ENCODE peak calls at places on chromosomes 5 and 9, in seven cellular contexts. A is endothelial cell, W is lung, M is sigmoid colon, H is H9, U is B cell, R is bronchial epithelial cell. I is an unnamed sample.
A peak's percentile ranks its signal among the peaks of the same experiment; 100 is the strongest.

GRCh38 chr5:127924606-127925005 is 159.0 kb upstream of the SLC12A2 start:
- DNase-seq in H (no peak), R (no peak), M (no peak), A (no peak), W (no peak), U (no peak), I (no peak)

GRCh38 chr5:149356391-149356790 is 1.5 kb upstream of the PCYOX1L start:
- DNase-seq in U (no peak), H (no peak), M (no peak), R (no peak), W (no peak), A (no peak), I (no peak)

GRCh38 chr5:72210913-72211670 is 103.8 kb downstream of the MAP1B start:
- DNase-seq in M (no peak), H (no peak), A (no peak), R (peak; percentile 84), U (no peak), W (peak; percentile 32), I (peak; percentile 61)

GRCh38 chr5:95669540-95669939 is 13.3 kb downstream of the SPATA9 start:
- DNase-seq in H (peak; percentile 35), A (no peak), W (no peak), M (peak; percentile 96), U (no peak), R (no peak), I (no peak)

GRCh38 chr5:128007939-128008338 is 75.6 kb upstream of the SLC12A2 start:
- DNase-seq in A (no peak), W (no peak), M (no peak), H (no peak), R (no peak), U (no peak), I (no peak)

GRCh38 chr5:40823459-40823858 is 11.6 kb downstream of the RPL37 start:
- DNase-seq in H (no peak), M (no peak), A (no peak), U (no peak), W (no peak), R (no peak), I (no peak)

GRCh38 chr5:24742334-24742733 is 97.6 kb upstream of the CDH10 start:
- DNase-seq in W (no peak), M (no peak), U (no peak), A (no peak), R (no peak), H (no peak), I (peak; percentile 26)

GRCh38 chr9:88722753-88723152 is 187.8 kb downstream of the NXNL2 start:
- DNase-seq in M (no peak), W (no peak), H (no peak), R (peak; percentile 56), A (no peak), U (no peak), I (no peak)

GRCh38 chr9:13388157-13388556 is 108.7 kb upstream of the MPDZ start:
- DNase-seq in R (no peak), W (no peak), M (peak; percentile 64), U (no peak), H (no peak), A (no peak), I (no peak)

GRCh38 chr5:135318037-135318436 is 81.0 kb downstream of the MACROH2A1 start:
- DNase-seq in H (peak; percentile 10), M (no peak), W (no peak), A (no peak), U (no peak), R (no peak), I (no peak)

GRCh38 chr9:95507456-95508241 is 9.1 kb downstream of the PTCH1 start:
- DNase-seq in A (peak; percentile 42), H (peak; percentile 58), M (peak; percentile 78), R (peak; percentile 53), W (peak; percentile 57), U (peak; percentile 58), I (no peak)

GRCh38 chr9:91424403-91425176 is 958 bp upstream of the NFIL3 start:
- DNase-seq in W (peak; percentile 90), U (peak; percentile 68), M (peak; percentile 97), R (peak; percentile 61), H (peak; percentile 58), A (peak; percentile 48), I (no peak)
- TF ChIP-seq CTCF in W (no peak), U (no peak), M (no peak), R (peak; percentile 44), H (no peak), A (no peak), I (no peak)

DNA sequence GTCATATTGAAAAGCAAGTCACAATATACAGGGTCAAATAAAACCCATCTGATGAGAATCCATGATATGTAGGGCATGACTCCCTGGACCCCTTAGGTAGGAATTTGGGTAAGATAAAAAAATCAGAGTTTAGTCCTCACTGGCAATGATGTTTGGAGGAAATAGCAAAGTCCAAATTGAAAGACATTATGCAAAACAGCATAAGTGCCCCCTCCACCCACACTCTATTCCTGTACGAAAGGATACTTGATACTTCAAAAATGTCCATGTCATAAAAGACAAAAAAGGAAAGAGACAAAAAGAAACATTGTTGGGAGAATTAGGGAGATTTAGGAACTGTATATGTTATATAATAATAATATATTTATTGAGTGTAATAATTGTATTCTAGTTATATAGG is 96.1 kb upstream of the RASGRF2 start:
- DNase-seq in U (no peak), A (no peak), R (no peak), W (no peak), M (no peak), H (no peak), I (no peak)
- TF ChIP-seq CTCF in U (no peak), A (no peak), R (no peak), W (no peak), M (no peak), H (no peak), I (no peak)

GRCh38 chr9:37327553-37327952 is 94.9 kb upstream of the GRHPR start:
- DNase-seq in A (no peak), H (no peak), U (no peak), R (no peak), W (no peak), M (no peak), I (no peak)

GRCh38 chr9:37328561-37329227 is 93.8 kb upstream of the GRHPR start:
- DNase-seq in A (no peak), M (no peak), W (no peak), R (no peak), U (no peak), H (no peak), I (no peak)

GRCh38 chr9:37331871-37332270 is 90.6 kb upstream of the GRHPR start:
- DNase-seq in H (no peak), A (no peak), R (no peak), U (no peak), W (no peak), M (no peak), I (no peak)

GRCh38 chr9:37332581-37332980 is 89.9 kb upstream of the GRHPR start:
- DNase-seq in U (no peak), W (no peak), H (no peak), M (no peak), A (no peak), R (no peak), I (no peak)

DNA sequence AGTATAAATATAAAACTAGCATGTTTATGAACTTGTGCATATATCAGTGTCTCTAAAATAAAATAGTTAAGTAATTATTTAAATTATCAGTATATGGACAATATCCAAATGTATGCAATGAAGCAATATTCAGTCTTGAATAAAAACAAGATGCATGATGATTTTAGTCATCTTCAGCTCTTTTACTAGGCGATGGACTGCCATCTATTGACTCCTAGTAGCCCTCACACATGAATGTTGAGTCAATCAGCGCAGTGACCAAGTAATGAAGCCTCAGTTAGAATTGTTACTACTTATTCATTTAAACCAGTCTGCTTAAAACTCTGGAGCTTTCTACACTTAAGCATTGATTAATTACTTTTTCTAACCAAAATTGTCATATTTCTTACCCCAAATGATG is 92.9 kb upstream of the GRHPR start:
- DNase-seq in M (no peak), A (no peak), U (peak; percentile 14), W (no peak), R (peak; percentile 37), H (no peak), I (no peak)
- TF ChIP-seq CTCF in M (no peak), A (no peak), U (peak; percentile 82), W (no peak), R (peak; percentile 22), H (peak; percentile 52), I (peak; percentile 40)

DNA sequence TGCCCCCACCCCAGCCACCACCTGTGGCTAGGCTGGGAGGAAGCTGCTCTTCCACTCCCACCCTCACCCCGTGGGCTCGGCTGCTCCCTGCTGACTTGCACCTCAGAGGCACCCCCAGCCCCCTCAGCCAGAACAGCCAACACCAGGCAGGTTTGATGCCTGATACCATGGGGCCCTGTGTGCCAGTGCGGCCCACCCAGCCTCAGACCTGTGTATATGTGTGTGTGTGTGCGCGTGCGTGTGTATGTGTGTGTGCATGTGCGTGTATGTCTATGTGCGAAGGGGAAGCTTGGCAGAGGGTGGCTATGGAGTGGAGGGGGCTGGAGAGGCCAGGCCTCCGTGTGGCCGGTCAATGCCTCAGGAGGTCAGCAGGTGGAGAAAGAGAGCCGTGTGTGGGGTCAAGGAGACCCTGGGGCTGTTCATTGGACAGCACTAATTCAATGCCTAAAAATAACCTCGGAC is 16.6 kb upstream of the DAB2IP start:
- DNase-seq in R (no peak), H (peak; percentile 76), M (no peak), U (no peak), A (peak; percentile 73), W (no peak), I (no peak)
- TF ChIP-seq CTCF in R (peak; percentile 25), H (peak; percentile 83), M (peak; percentile 35), U (no peak), A (peak; percentile 39), W (no peak), I (peak; percentile 67)